ENCODE peak calls at places on chromosome 21, in six cellular contexts. F, O, I, V, L and C are unnamed samples.
A peak's percentile ranks its signal among the peaks of the same experiment; 100 is the strongest.

GRCh38 chr21:15293251-15293650 is 228.5 kb upstream of the NRIP1 start:
- DNase-seq in F (peak; percentile 15), O (peak; percentile 78), I (no peak), V (no peak), L (no peak), C (peak; percentile 82)

GRCh38 chr21:18529253-18529652 is 125.7 kb upstream of the TMPRSS15 start:
- DNase-seq in F (no peak), O (no peak), I (no peak), V (no peak), L (no peak), C (no peak)

GRCh38 chr21:46217511-46218196 is 10.9 kb downstream of the LSS start:
- DNase-seq in F (no peak), O (no peak), I (no peak), V (no peak), L (no peak), C (no peak)

GRCh38 chr21:38330671-38331070 is 73.9 kb downstream of the KCNJ15 start:
- DNase-seq in F (no peak), O (no peak), I (no peak), V (no peak), L (no peak), C (no peak)

GRCh38 chr21:9839011-9839661 is 682.2 kb upstream of the TPTE start:
- DNase-seq in F (no peak), O (no peak), I (peak; percentile 36), V (no peak), L (no peak), C (no peak)

GRCh38 chr21:17783816-17784598 is 35.1 kb downstream of the C21orf91 start:
- DNase-seq in F (no peak), O (no peak), I (no peak), V (peak; percentile 89), L (no peak), C (no peak)

GRCh38 chr21:20720623-20721022 is 277.6 kb upstream of the NCAM2 start:
- DNase-seq in F (no peak), O (no peak), I (no peak), V (no peak), L (no peak), C (no peak)

GRCh38 chr21:14762734-14763694 is 216.9 kb upstream of the SAMSN1 start:
- DNase-seq in F (no peak), O (no peak), I (peak; percentile 51), V (peak; percentile 82), L (no peak), C (no peak)

GRCh38 chr21:15094706-15095105 is 29.9 kb upstream of the NRIP1 start:
- DNase-seq in F (no peak), O (no peak), I (no peak), V (no peak), L (no peak), C (no peak)

GRCh38 chr21:18228060-18228739 is 16.4 kb upstream of the CHODL start:
- DNase-seq in F (no peak), O (no peak), I (no peak), V (no peak), L (no peak), C (no peak)

GRCh38 chr21:35256468-35256988 is 207.4 kb upstream of the RUNX1 start:
- DNase-seq in F (peak; percentile 89), O (peak; percentile 86), I (no peak), V (no peak), L (no peak), C (peak; percentile 100)

GRCh38 chr21:28215214-28215954 is 777.3 kb downstream of the LTN1 start:
- DNase-seq in F (no peak), O (no peak), I (no peak), V (no peak), L (no peak), C (peak; percentile 69)

GRCh38 chr21:26532208-26532607 is 40.9 kb downstream of the CYYR1 start:
- DNase-seq in F (no peak), O (no peak), I (no peak), V (no peak), L (no peak), C (no peak)

GRCh38 chr21:16213518-16213917 is 483.7 kb downstream of the USP25 start:
- DNase-seq in F (no peak), O (no peak), I (no peak), V (no peak), L (no peak), C (no peak)

GRCh38 chr21:38913120-38913975 is 107.6 kb downstream of the ETS2 start:
- DNase-seq in F (peak; percentile 77), O (peak; percentile 79), I (peak; percentile 67), V (no peak), L (no peak), C (peak; percentile 69)

GRCh38 chr21:36909901-36910561 is 56.4 kb downstream of the HLCS start:
- DNase-seq in F (peak; percentile 79), O (peak; percentile 98), I (no peak), V (no peak), L (no peak), C (peak; percentile 99)

GRCh38 chr21:36904093-36904666 is 62.3 kb downstream of the HLCS start:
- DNase-seq in F (no peak), O (no peak), I (no peak), V (no peak), L (no peak), C (no peak)

GRCh38 chr21:36910581-36911307 is 55.7 kb downstream of the HLCS start:
- DNase-seq in F (no peak), O (peak; percentile 86), I (no peak), V (no peak), L (no peak), C (peak; percentile 81)

GRCh38 chr21:36909423-36909822 is 57.0 kb downstream of the HLCS start:
- DNase-seq in F (no peak), O (peak; percentile 90), I (no peak), V (no peak), L (no peak), C (peak; percentile 38)

GRCh38 chr21:36908260-36908908 is 58.1 kb downstream of the HLCS start:
- DNase-seq in F (no peak), O (peak; percentile 46), I (no peak), V (no peak), L (no peak), C (peak; percentile 36)
- TF ChIP-seq RAD21 in F (no peak), O (no peak), I (no peak), V (no peak), L (no peak), C (no peak)

DNA sequence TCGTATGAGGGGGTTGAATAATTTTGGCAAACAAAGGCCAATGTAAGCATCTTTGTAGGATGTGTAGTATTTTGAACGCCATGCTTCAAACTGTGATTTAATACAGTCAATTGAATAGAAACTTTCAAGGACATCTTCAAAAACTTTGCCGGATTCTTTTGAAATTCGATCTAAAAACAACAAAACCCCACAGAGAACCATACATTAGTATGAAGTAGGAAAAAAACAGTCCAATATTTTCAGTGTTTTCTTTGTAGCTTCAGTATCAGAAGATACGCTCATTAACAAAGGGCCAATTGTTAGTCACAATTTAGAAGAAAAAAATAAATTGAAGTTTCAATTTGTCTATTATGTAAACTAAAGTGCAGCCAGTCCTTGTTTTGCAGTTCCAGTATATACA is 20.7 kb upstream of the SYNJ1 start:
- DNase-seq in F (no peak), O (no peak), I (no peak), V (no peak), L (no peak), C (no peak)
- TF ChIP-seq RAD21 in F (no peak), O (no peak), I (no peak), V (no peak), L (no peak), C (no peak)

DNA sequence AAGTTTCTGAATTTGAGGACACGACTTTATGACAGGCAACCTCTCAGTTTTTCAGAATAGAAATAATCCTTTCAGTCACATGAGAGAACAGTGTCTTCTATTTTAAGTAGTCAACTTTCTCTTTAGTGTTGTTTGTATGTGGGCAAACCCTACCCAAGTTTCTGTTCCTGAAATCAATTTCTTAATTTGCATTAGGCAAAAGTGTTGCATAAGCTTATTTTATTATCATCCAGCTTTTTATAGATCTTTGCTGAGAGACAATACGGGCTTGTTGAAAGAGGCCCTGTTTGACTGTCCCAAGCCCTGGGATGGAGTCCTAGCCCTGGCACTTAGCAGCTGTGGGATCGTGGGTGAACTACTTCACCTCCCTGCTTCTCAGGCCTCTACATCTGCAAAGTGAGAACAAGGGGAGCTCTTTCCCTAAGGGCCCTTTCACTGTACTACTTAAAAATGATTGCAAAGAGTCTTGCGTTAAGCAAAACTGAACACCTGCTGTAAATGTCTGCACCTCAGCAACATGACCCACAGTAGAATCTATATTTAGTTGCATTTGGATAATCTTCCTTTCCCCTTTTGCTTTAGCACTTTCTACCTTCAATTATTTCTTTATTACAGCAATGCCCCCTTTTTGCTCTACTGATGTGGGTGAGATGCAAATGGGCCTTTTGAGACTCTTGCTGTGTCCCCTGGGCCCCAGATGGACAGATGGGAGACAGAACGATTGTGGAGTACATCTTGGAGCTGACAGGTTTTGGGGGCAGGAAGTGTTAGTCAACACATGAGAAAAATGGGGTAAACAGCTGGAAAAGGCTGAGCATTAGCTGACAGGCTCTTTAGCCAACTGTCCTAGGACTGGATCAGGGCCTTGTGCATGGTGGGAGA is 41.0 kb upstream of the SCAF4 start:
- DNase-seq in F (no peak), O (no peak), I (no peak), V (peak; percentile 63), L (no peak), C (no peak)
- TF ChIP-seq RAD21 in F (no peak), O (no peak), I (no peak), V (no peak), L (no peak), C (no peak)

DNA sequence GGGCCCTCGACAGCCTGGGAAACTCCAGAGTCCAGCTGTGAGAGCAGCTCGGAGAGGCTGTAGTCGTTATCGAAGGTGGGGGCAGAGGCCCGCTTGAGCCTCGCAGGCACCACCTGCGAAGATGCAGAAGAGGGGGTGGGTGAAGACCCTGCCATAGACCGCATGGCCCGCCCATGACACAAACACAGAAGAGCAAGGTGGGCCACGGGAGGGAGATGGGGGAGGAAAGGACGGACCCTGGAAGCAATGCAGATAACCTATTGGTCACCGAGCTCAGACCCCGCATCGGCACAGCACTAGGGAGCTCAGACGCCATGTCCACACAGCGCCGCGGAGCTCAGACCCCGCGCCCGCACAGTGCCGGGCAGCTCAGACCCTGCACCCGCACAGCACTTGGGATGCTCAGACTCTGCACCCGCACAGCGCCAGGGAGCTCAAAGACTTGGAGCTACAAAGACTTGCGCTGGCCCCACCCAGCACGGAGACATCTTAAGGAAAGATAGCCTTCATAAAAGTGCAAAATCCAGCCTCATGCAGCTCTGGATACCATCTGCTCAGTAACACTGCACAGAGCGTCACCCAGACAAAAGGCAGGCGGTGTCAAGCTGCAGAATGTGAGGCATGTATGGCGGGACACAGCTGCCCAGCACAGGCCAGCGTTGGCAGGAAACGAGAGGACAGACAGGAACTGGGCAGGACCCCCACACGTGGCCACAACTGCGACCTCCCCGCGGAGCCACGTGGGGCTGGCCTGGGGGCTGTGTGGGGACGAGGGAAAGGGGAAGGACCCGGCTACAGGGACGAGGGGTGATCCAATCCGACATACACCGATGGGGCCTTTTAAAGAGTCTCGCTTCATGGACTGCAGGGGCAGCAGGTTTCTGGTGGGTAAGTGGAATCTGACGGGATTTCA is 22.6 kb downstream of the RIPK4 start:
- DNase-seq in F (no peak), O (no peak), I (no peak), V (no peak), L (no peak), C (no peak)
- TF ChIP-seq RAD21 in F (no peak), O (no peak), I (no peak), V (no peak), L (no peak), C (no peak)

GRCh38 chr21:29387598-29387997 is 88.9 kb downstream of the BACH1 start:
- DNase-seq in F (no peak), O (no peak), I (no peak), V (no peak), L (no peak), C (no peak)
- TF ChIP-seq RAD21 in F (no peak), O (no peak), I (no peak), V (no peak), L (no peak), C (no peak)